ENCODE peak calls at places on chromosomes 5 and 9, in ten cellular contexts. F is Caki2, S is adrenal gland, O is ACHN, W is fibroblast of lung, U is KG1, B is germinal center, D is IMR-90, R is RPMI8226, Q is NCI-H1436. N is an unnamed sample.

GRCh38 chr5:144697847-144698262 is 527.2 kb downstream of the KCTD16 start:
- DNase-seq in W (peak; percentile 96), B (no peak), D (peak; percentile 97), R (no peak), Q (no peak), F (peak; percentile 57), O (peak; percentile 1), S (no peak), U (no peak), N (no peak)

GRCh38 chr5:93246093-93246855 is 334.7 kb downstream of the NR2F1-AS1 start:
- DNase-seq in U (no peak), B (no peak), F (no peak), D (peak; percentile 47), W (peak; percentile 87), O (no peak), R (no peak), S (no peak), Q (no peak), N (no peak)

GRCh38 chr5:41722359-41722950 is 147.8 kb downstream of the OXCT1 start:
- DNase-seq in U (no peak), R (peak; percentile 7), S (no peak), D (peak; percentile 10), W (no peak), O (peak; percentile 6), B (no peak), F (no peak), Q (no peak), N (no peak)

GRCh38 chr9:125460346-125460745 is 198.7 kb downstream of the GAPVD1 start:
- DNase-seq in O (no peak), F (no peak), Q (no peak), W (peak; percentile 59), D (peak; percentile 79), S (no peak), U (no peak), B (no peak), R (no peak), N (no peak)

GRCh38 chr9:83477571-83477970 is 60.6 kb downstream of the FRMD3 start:
- DNase-seq in Q (no peak), O (no peak), D (no peak), F (peak; percentile 21), B (no peak), W (no peak), U (no peak), R (no peak), S (no peak), N (no peak)

GRCh38 chr5:174419523-174420132 is 304.8 kb upstream of the MSX2 start:
- DNase-seq in S (peak; percentile 92), U (peak; percentile 75), D (peak; percentile 91), B (peak; percentile 56), O (peak; percentile 68), F (peak; percentile 92), W (peak; percentile 96), R (peak; percentile 84), Q (peak; percentile 65), N (peak; percentile 76)

GRCh38 chr5:119279093-119279492 is 76.7 kb upstream of the TNFAIP8 start:
- DNase-seq in R (no peak), U (no peak), O (no peak), D (no peak), F (no peak), B (no peak), S (no peak), W (no peak), Q (no peak), N (no peak)

GRCh38 chr5:177982072-177982727 is 13.8 kb downstream of the PROP1 start:
- DNase-seq in R (peak; percentile 71), Q (no peak), F (no peak), W (no peak), D (no peak), B (no peak), O (peak; percentile 11), S (no peak), U (no peak), N (peak; percentile 28)

GRCh38 chr9:112233769-112234168 is 58.7 kb upstream of the SUSD1 start:
- DNase-seq in U (no peak), F (no peak), W (peak; percentile 68), B (no peak), S (peak; percentile 27), O (no peak), Q (no peak), D (peak; percentile 60), R (no peak), N (no peak)

GRCh38 chr5:81212211-81212687 is 20.9 kb upstream of the CKMT2 start:
- DNase-seq in S (no peak), D (no peak), R (no peak), U (no peak), B (peak; percentile 41), W (no peak), F (peak; percentile 54), O (no peak), Q (peak; percentile 53), N (no peak)

GRCh38 chr9:72443855-72444254 is 77.6 kb upstream of the TMC1 start:
- DNase-seq in U (no peak), Q (no peak), W (no peak), O (peak; percentile 23), D (no peak), R (peak; percentile 3), F (no peak), B (peak; percentile 50), S (no peak), N (no peak)

GRCh38 chr5:146290318-146290717 is 48.3 kb upstream of the POU4F3 start:
- DNase-seq in Q (no peak), D (peak; percentile 7), U (no peak), R (no peak), F (peak; percentile 29), S (no peak), W (peak; percentile 2), O (no peak), B (no peak), N (no peak)

GRCh38 chr5:176806137-176806536 is 4.2 kb upstream of the UNC5A start:
- DNase-seq in W (peak; percentile 10), O (peak; percentile 26), U (no peak), Q (no peak), F (peak; percentile 40), R (no peak), B (no peak), S (no peak), D (peak; percentile 18), N (no peak)

GRCh38 chr5:84191296-84191695 is 193.4 kb downstream of the EDIL3 start:
- DNase-seq in O (no peak), W (no peak), S (no peak), Q (no peak), D (peak; percentile 18), B (no peak), F (peak; percentile 20), U (no peak), R (no peak), N (no peak)

GRCh38 chr9:83472221-83472665 is 66.0 kb downstream of the FRMD3 start:
- DNase-seq in D (peak; percentile 1), Q (peak; percentile 20), R (no peak), U (no peak), F (peak; percentile 18), B (no peak), W (no peak), S (no peak), O (no peak), N (no peak)

GRCh38 chr5:150918613-150919012 is 13.8 kb upstream of the ZNF300 start:
- DNase-seq in W (no peak), U (no peak), S (no peak), R (no peak), O (no peak), D (peak; percentile 16), B (no peak), Q (no peak), F (no peak), N (no peak)

GRCh38 chr5:102666164-102666951 is 88.7 kb upstream of the PAM start:
- DNase-seq in O (no peak), D (no peak), Q (peak; percentile 43), W (no peak), R (no peak), S (peak; percentile 50), U (no peak), B (no peak), F (no peak), N (no peak)

GRCh38 chr9:78038620-78039300 is 7.1 kb upstream of the GNAQ start:
- DNase-seq in W (no peak), O (peak; percentile 32), D (peak; percentile 26), B (no peak), Q (no peak), F (no peak), U (no peak), S (no peak), R (no peak), N (no peak)

GRCh38 chr5:168131519-168131918 is 159.9 kb upstream of the WWC1 start:
- DNase-seq in F (no peak), Q (no peak), S (no peak), W (no peak), R (no peak), D (no peak), U (no peak), B (no peak), O (no peak), N (no peak)

GRCh38 chr9:10112070-10112469 is 500.7 kb downstream of the PTPRD start:
- DNase-seq in B (no peak), O (no peak), F (no peak), Q (no peak), W (no peak), U (no peak), S (no peak), D (no peak), R (no peak), N (no peak)